ENCODE peak calls at places on chromosomes 5 and 9, in five cellular contexts. I is WERI-Rb-1, Q is prostate gland, L is HCT116, A is heart left ventricle. N is an unnamed sample. For H3K36me3, the result is how much of the 10 kb centered on the place peaks cover.

GRCh38 chr5:147483961-147484707 is 25.7 kb downstream of the DPYSL3 start:
- DNase-seq in I (peak), Q (no peak), L (no peak), A (peak), N (no peak)

GRCh38 chr9:20621553-20622329 is 558 bp downstream of the MLLT3 start:
- DNase-seq in I (peak), Q (peak), L (no peak), A (peak), N (peak)

GRCh38 chr5:164146223-164146622 is 640.8 kb downstream of the MAT2B start:
- DNase-seq in I (no peak), Q (no peak), L (no peak), A (no peak), N (no peak)

GRCh38 chr9:4324513-4324912 is 24.6 kb upstream of the GLIS3 start:
- DNase-seq in I (no peak), Q (no peak), L (no peak), A (no peak), N (no peak)

GRCh38 chr9:122091682-122092592 is 1.2 kb downstream of the TTLL11 start:
- DNase-seq in I (no peak), Q (no peak), L (no peak), A (no peak), N (no peak)

GRCh38 chr5:165871279-165871678 is 2365.9 kb downstream of the MAT2B start:
- DNase-seq in I (no peak), Q (no peak), L (no peak), A (no peak), N (no peak)

GRCh38 chr5:57850109-57850508 is 367.5 kb upstream of the ACTBL2 start:
- DNase-seq in I (no peak), Q (no peak), L (no peak), A (no peak), N (no peak)

GRCh38 chr5:92758552-92758951 is 822.5 kb downstream of the NR2F1-AS1 start:
- DNase-seq in I (no peak), Q (no peak), L (no peak), A (no peak), N (no peak)

GRCh38 chr9:18905033-18905882 is 127.8 kb downstream of the SAXO1 start:
- DNase-seq in I (no peak), Q (no peak), L (no peak), A (no peak), N (no peak)

GRCh38 chr9:135104761-135105160 is 17.3 kb downstream of the OLFM1 start:
- DNase-seq in I (peak), Q (no peak), L (no peak), A (no peak), N (no peak)

GRCh38 chr9:2109066-2109650 is 94.0 kb downstream of the SMARCA2 start:
- DNase-seq in I (no peak), Q (no peak), L (no peak), A (no peak), N (no peak)

GRCh38 chr9:2934241-2934650 is 90.4 kb upstream of the PUM3 start:
- DNase-seq in I (no peak), Q (no peak), L (no peak), A (no peak), N (peak)

GRCh38 chr9:83706703-83707517 is 848 bp downstream of the UBQLN1 start:
- DNase-seq in I (peak), Q (peak), L (no peak), A (peak), N (peak)

GRCh38 chr5:93078082-93079038 is 502.7 kb downstream of the NR2F1-AS1 start:
- DNase-seq in I (peak), Q (peak), L (peak), A (peak), N (no peak)

GRCh38 chr9:130295431-130295830 is 29.9 kb downstream of the HMCN2 start:
- DNase-seq in I (no peak), Q (no peak), L (no peak), A (no peak), N (no peak)

GRCh38 chr5:106415541-106415940 is 1255.2 kb downstream of the EFNA5 start:
- DNase-seq in I (no peak), Q (no peak), L (no peak), A (no peak), N (no peak)

GRCh38 chr5:53403758-53404157 is 76.7 kb upstream of the FST start:
- DNase-seq in I (no peak), Q (no peak), L (no peak), A (no peak), N (no peak)

GRCh38 chr5:1777281-1778137 is 22.1 kb downstream of the MRPL36 start:
- DNase-seq in I (no peak), Q (no peak), L (no peak), A (no peak), N (no peak)

GRCh38 chr5:1021136-1021968 is 12.8 kb downstream of the NKD2 start:
- DNase-seq in I (no peak), Q (no peak), L (no peak), A (no peak), N (peak)

GRCh38 chr9:98867434-98868168 is 60.1 kb downstream of the GALNT12 start:
- DNase-seq in I (no peak), Q (no peak), L (no peak), A (peak), N (no peak)

GRCh38 chr5:124528838-124529237 is 217.6 kb downstream of the ZNF608 start:
- DNase-seq in I (no peak), Q (no peak), L (no peak), A (no peak), N (no peak)

GRCh38 chr9:76373173-76373771 is 21.0 kb downstream of the RFK start:
- DNase-seq in I (no peak), Q (no peak), L (no peak), A (peak), N (no peak)

GRCh38 chr5:73022480-73023169 is 66.8 kb downstream of the FCHO2 start:
- DNase-seq in I (no peak), Q (peak), L (no peak), A (no peak), N (no peak)

GRCh38 chr9:88661759-88662158 is 126.8 kb downstream of the NXNL2 start:
- DNase-seq in I (no peak), Q (no peak), L (no peak), A (no peak), N (no peak)

GRCh38 chr5:73654171-73654811 is 28.3 kb downstream of the ARHGEF28 start:
- DNase-seq in I (peak), Q (no peak), L (no peak), A (no peak), N (no peak)

GRCh38 chr9:20280330-20280729 is 342.0 kb downstream of the MLLT3 start:
- DNase-seq in I (no peak), Q (no peak), L (no peak), A (no peak), N (no peak)

GRCh38 chr5:27241564-27242257 is 203.3 kb upstream of the CDH9 start:
- DNase-seq in I (no peak), Q (no peak), L (no peak), A (no peak), N (no peak)

GRCh38 chr5:75736273-75736672 is 19.0 kb upstream of the POC5 start:
- DNase-seq in I (no peak), Q (no peak), L (no peak), A (no peak), N (no peak)

GRCh38 chr9:6672118-6672517 is 26.6 kb upstream of the GLDC start:
- DNase-seq in I (no peak), Q (no peak), L (no peak), A (no peak), N (no peak)

GRCh38 chr5:96743805-96744559 is 63.8 kb downstream of the ERAP1 start:
- DNase-seq in I (no peak), Q (no peak), L (no peak), A (no peak), N (no peak)
- H3K36me3 ChIP-seq in I (half or more), Q (under half), L (under half), A (under half), N (under half)

DNA sequence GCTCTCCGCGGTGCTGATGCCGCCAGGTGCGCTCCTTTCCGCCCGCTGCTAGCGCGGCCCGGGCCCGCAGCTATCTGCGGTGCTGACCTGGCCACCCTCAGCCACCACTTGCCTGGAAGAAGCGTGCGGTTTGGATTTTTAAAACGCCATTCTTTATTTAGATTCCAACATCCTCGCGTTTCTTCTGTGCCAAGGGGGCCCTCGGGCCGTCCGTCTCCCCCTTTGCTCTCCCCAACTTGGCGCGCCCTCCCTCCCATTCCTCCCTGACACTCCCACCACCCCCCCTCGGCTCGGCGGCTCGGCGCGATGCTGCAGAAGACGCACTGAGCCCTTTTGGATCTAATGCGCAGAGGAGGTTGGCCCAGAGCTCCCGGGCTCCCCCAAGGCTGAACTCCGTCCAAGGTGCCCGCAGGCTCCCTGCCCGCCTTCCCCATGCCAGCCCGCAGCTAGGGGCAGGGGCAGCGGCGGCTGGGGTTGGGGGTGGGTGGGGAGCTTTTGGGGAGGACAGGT is at the start of gene BARHL1:
- DNase-seq in I (no peak), Q (no peak), L (no peak), A (no peak), N (no peak)
- H3K4me3 ChIP-seq in I (peak), Q (no peak), L (no peak), A (no peak), N (peak)

GRCh38 chr9:129130791-129131190 is 19.6 kb downstream of the PTPA start:
- DNase-seq in I (no peak), Q (no peak), L (no peak), A (no peak), N (no peak)
- H3K36me3 ChIP-seq in I (half or more), Q (under half), L (under half), A (under half), N (under half)

DNA sequence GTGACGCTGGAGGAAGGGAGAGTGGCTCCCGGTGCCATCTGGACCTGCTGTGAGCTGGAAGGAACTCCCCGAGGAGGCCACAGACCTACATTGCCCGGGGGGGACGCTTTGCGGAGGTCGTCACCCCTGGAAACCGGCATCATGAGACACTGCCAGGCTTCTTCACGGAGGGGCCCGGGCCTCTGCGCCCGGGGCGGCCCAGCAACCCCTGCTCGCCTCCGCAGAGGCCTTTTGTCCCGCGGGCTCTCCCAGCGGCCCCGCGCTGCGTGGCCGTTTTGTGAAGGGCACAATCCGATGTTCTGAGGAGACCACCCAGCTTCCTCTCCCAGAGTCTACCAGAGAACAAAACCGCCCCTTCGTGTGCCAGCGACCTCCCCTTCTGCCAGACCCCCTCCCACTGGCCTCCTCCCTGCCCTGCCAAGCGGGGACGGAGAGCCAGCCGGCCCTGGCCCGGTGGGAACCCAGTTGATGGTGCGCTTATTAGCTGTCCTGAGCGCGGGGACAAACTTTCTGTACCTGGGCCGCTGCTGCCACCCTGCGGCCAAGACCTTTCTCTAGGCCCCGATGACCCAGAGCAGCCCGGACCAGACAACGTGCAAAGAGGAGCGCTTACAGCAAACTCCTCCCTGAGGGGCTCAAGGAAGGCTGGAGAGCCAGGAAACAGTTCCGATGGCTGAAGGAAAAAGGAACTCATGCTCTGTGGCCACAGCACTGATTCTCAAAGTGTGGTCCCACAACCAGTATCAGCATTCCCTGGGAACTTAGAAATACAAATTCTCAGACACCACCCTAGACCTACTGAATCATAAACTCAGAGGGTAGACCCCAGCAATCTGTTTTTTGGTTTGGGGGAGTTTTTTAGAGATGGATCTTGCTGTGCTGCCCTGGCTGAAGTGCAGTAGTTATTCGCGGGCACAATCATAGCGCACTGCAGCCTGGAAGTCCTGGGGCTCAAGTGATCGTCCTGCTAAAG is 86.7 kb downstream of the SLC1A3 start:
- DNase-seq in I (peak), Q (peak), L (peak), A (peak), N (peak)
- H3K4me3 ChIP-seq in I (peak), Q (no peak), L (no peak), A (no peak), N (peak)

GRCh38 chr5:150033334-150033733 is 32.8 kb downstream of the HMGXB3 start:
- DNase-seq in I (no peak), Q (no peak), L (no peak), A (no peak), N (no peak)
- H3K36me3 ChIP-seq in I (half or more), Q (under half), L (half or more), A (under half), N (under half)

N was measured in H7.